ENCODE peak calls at places on chromosome 21, in six cellular contexts. L is neuronal stem cell, F is mesenchymal stem cell, Y is IMR-90, U is H9, G is H1. E is an unnamed sample.

GRCh38 chr21:18228060-18228739 is 16.4 kb upstream of the CHODL start:
- DNase-seq in U (no peak), Y (no peak), F (no peak), G (no peak), L (no peak), E (no peak)

GRCh38 chr21:42012763-42013329 is 2.7 kb upstream of the ZBTB21 start:
- DNase-seq in U (no peak), F (no peak), L (no peak), G (no peak), Y (no peak), E (no peak)

GRCh38 chr21:16040601-16041000 is 310.8 kb downstream of the USP25 start:
- DNase-seq in F (peak; percentile 18), Y (peak; percentile 55), L (no peak), U (no peak), G (no peak), E (peak; percentile 10)

GRCh38 chr21:42124081-42124480 is 53.0 kb downstream of the UMODL1 start:
- DNase-seq in U (no peak), Y (no peak), F (no peak), G (no peak), L (no peak), E (no peak)

GRCh38 chr21:28359300-28359699 is 633.4 kb downstream of the LTN1 start:
- DNase-seq in F (no peak), U (no peak), L (no peak), G (no peak), Y (no peak), E (no peak)

GRCh38 chr21:27643326-27643725 is 676.4 kb upstream of the ADAMTS5 start:
- DNase-seq in G (no peak), L (no peak), U (no peak), F (no peak), Y (no peak), E (no peak)

GRCh38 chr21:16071082-16071481 is 341.3 kb downstream of the USP25 start:
- DNase-seq in F (no peak), U (no peak), L (no peak), Y (no peak), G (no peak), E (peak; percentile 16)

GRCh38 chr21:41403331-41403730 is 22.7 kb upstream of the MX1 start:
- DNase-seq in L (no peak), Y (no peak), F (no peak), U (peak; percentile 11), G (no peak), E (no peak)

GRCh38 chr21:46667735-46668380 is 32.4 kb downstream of the PRMT2 start:
- DNase-seq in Y (peak; percentile 17), L (peak; percentile 35), F (peak; percentile 62), U (peak; percentile 74), G (no peak), E (peak; percentile 75)

GRCh38 chr21:29078884-29079765 is 5.7 kb upstream of the CCT8 start:
- DNase-seq in U (no peak), F (peak; percentile 29), L (no peak), G (no peak), Y (no peak), E (no peak)

GRCh38 chr21:26169611-26170470 is 729 bp downstream of the APP start:
- DNase-seq in U (peak; percentile 37), G (no peak), Y (peak; percentile 65), F (peak; percentile 81), L (peak; percentile 58), E (peak; percentile 85)

GRCh38 chr21:17050646-17051045 is 462.2 kb upstream of the CXADR start:
- DNase-seq in F (no peak), U (no peak), Y (no peak), G (no peak), L (no peak), E (no peak)

GRCh38 chr21:16070207-16070651 is 340.4 kb downstream of the USP25 start:
- DNase-seq in G (no peak), L (no peak), Y (no peak), F (no peak), U (no peak), E (no peak)

GRCh38 chr21:41446571-41446970 is 20.5 kb downstream of the MX1 start:
- DNase-seq in U (no peak), F (no peak), L (no peak), G (no peak), Y (no peak), E (peak; percentile 15)

GRCh38 chr21:28738882-28739281 is 253.8 kb downstream of the LTN1 start:
- DNase-seq in Y (no peak), U (no peak), G (no peak), F (no peak), L (no peak), E (no peak)

GRCh38 chr21:23951251-23951650 is 1656.0 kb downstream of the MRPL39 start:
- DNase-seq in L (no peak), Y (peak; percentile 67), G (no peak), U (no peak), F (no peak), E (no peak)

GRCh38 chr21:25243809-25244208 is 363.5 kb downstream of the MRPL39 start:
- DNase-seq in G (no peak), U (no peak), L (no peak), F (no peak), Y (no peak), E (no peak)

GRCh38 chr21:26850116-26850643 is 5.0 kb upstream of the ADAMTS1 start:
- DNase-seq in L (peak; percentile 36), U (no peak), G (no peak), Y (peak; percentile 59), F (peak; percentile 72), E (peak; percentile 61)

GRCh38 chr21:44024895-44025353 is 12.8 kb downstream of the TRAPPC10 start:
- DNase-seq in G (no peak), Y (peak; percentile 67), F (peak; percentile 92), U (no peak), L (no peak), E (peak; percentile 63)

GRCh38 chr21:41612674-41613250 is 104.8 kb upstream of the TMPRSS2 start:
- DNase-seq in F (peak; percentile 22), L (peak; percentile 63), Y (peak; percentile 90), G (no peak), U (peak; percentile 77), E (peak; percentile 82)

GRCh38 chr21:37237764-37238163 is 29.4 kb downstream of the VPS26C start:
- DNase-seq in U (no peak), F (no peak), L (no peak), G (no peak), Y (no peak), E (no peak)

GRCh38 chr21:14383596-14384210 is 757 bp upstream of the HSPA13 start:
- DNase-seq in F (no peak), G (peak; percentile 10), Y (peak; percentile 5), L (peak; percentile 3), U (no peak), E (no peak)

GRCh38 chr21:46551636-46552241 is 53.1 kb downstream of the S100B start:
- DNase-seq in G (no peak), Y (no peak), L (no peak), U (peak; percentile 57), F (no peak), E (peak; percentile 3)

GRCh38 chr21:41678944-41679343 is 87.9 kb downstream of the RIPK4 start:
- DNase-seq in G (peak; percentile 82), L (peak; percentile 90), Y (peak; percentile 94), F (peak; percentile 87), U (peak; percentile 98), E (peak; percentile 99)

GRCh38 chr21:36135391-36136094 is 664 bp downstream of the CBR3 start:
- DNase-seq in Y (peak; percentile 83), U (peak; percentile 62), L (no peak), F (peak; percentile 89), G (no peak), E (peak; percentile 81)

GRCh38 chr21:21682172-21682571 is 684.0 kb downstream of the NCAM2 start:
- DNase-seq in F (no peak), U (no peak), G (no peak), Y (peak; percentile 47), L (no peak), E (peak; percentile 47)

GRCh38 chr21:46616656-46617055 is 11.8 kb upstream of the S100B start:
- DNase-seq in U (no peak), Y (no peak), G (no peak), F (no peak), L (no peak), E (no peak)

GRCh38 chr21:36245115-36245514 is 74.9 kb upstream of the MORC3 start:
- DNase-seq in F (no peak), G (no peak), U (no peak), Y (no peak), L (no peak), E (no peak)

GRCh38 chr21:36747815-36748381 is 49.0 kb downstream of the SIM2 start:
- DNase-seq in G (no peak), Y (peak; percentile 34), U (peak; percentile 79), F (peak; percentile 48), L (peak; percentile 66), E (peak; percentile 71)

GRCh38 chr21:37849703-37850102 is 66.6 kb downstream of the KCNJ6 start:
- DNase-seq in F (peak; percentile 46), L (no peak), Y (peak; percentile 83), U (no peak), G (no peak), E (peak; percentile 82)

GRCh38 chr21:36059823-36060158 is 535 bp downstream of the SETD4 start:
- DNase-seq in U (no peak), G (no peak), F (no peak), Y (no peak), L (no peak), E (no peak)

GRCh38 chr21:43613755-43614638 is 45.3 kb downstream of the HSF2BP start:
- DNase-seq in F (peak; percentile 53), G (no peak), U (no peak), Y (peak; percentile 82), L (no peak), E (no peak)

GRCh38 chr21:42975886-42976608 is 1.7 kb downstream of the PKNOX1 start:
- DNase-seq in L (no peak), U (no peak), G (no peak), F (no peak), Y (no peak), E (no peak)

GRCh38 chr21:27694667-27695066 is 727.8 kb upstream of the ADAMTS5 start:
- DNase-seq in U (no peak), L (no peak), F (no peak), Y (no peak), G (no peak), E (peak; percentile 80)

GRCh38 chr21:16912075-16912474 is 600.8 kb upstream of the CXADR start:
- DNase-seq in Y (peak; percentile 22), L (no peak), U (no peak), F (no peak), G (no peak), E (no peak)

GRCh38 chr21:39676054-39676771 is 63.5 kb downstream of the B3GALT5 start:
- DNase-seq in F (peak; percentile 81), G (no peak), U (no peak), L (no peak), Y (no peak), E (peak; percentile 31)
- H2BK5ac ChIP-seq in F (no peak overlapping the region), G (no peak overlapping the region), U (no peak overlapping the region), L (no peak overlapping the region), Y (no peak overlapping the region), E (no peak overlapping the region)

GRCh38 chr21:33560965-33561364 is 18.1 kb downstream of the SON start:
- DNase-seq in F (no peak), Y (no peak), G (no peak), U (no peak), L (no peak), E (no peak)
- H2BK15ac ChIP-seq in F (no peak overlapping the region), Y (no peak overlapping the region), G (no peak overlapping the region), U (no peak overlapping the region), L (no peak overlapping the region), E (no peak overlapping the region)

GRCh38 chr21:34812510-34813265 is 143.9 kb downstream of the CLIC6 start:
- DNase-seq in F (peak; percentile 89), G (no peak), U (no peak), L (no peak), Y (peak; percentile 99), E (no peak)
- H3K79me1 ChIP-seq in F (peaks cover 20% of the 10 kb centered on the region), G (no peaks in the 10 kb centered on the region), U (no peaks in the 10 kb centered on the region), L (no peaks in the 10 kb centered on the region), Y (peaks cover 45% of the 10 kb centered on the region), E (no peaks in the 10 kb centered on the region)

GRCh38 chr21:45543710-45544448 is 1.6 kb upstream of the SLC19A1 start:
- DNase-seq in L (no peak), Y (no peak), F (no peak), G (no peak), U (peak; percentile 31), E (no peak)
- H2BK5ac ChIP-seq in L (peak overlapping the region; percentile 75), Y (no peak overlapping the region), F (no peak overlapping the region), G (no peak overlapping the region), U (no peak overlapping the region), E (no peak overlapping the region)